ENCODE peak calls at places on chromosomes 16 and 17, in six cellular contexts. M is transverse colon, B is Peyer's patch, E is IMR-90, A is lower leg skin, Y is tibial nerve. L is an unnamed sample.
A peak's percentile ranks its signal among the peaks of the same experiment; 100 is the strongest.

GRCh38 chr17:39069114-39069756 is 82.2 kb downstream of the PLXDC1 start:
- DNase-seq in M (no peak), B (no peak), E (peak; percentile 54), A (no peak), Y (no peak), L (no peak)

GRCh38 chr16:69064164-69064563 is 41.3 kb upstream of the HAS3 start:
- DNase-seq in M (no peak), B (no peak), E (peak; percentile 36), A (no peak), Y (no peak), L (no peak)

GRCh38 chr17:18084256-18084655 is 3.5 kb upstream of the DRG2 start:
- DNase-seq in M (no peak), B (no peak), E (no peak), A (no peak), Y (no peak), L (no peak)

GRCh38 chr16:21339927-21340326 is 61.8 kb upstream of the CRYM start:
- DNase-seq in M (peak; percentile 57), B (no peak), E (no peak), A (no peak), Y (no peak), L (no peak)

GRCh38 chr16:4772351-4772750 is 5.4 kb upstream of the ZNF500 start:
- DNase-seq in M (no peak), B (no peak), E (no peak), A (no peak), Y (no peak), L (no peak)

GRCh38 chr17:76000016-76000754 is 470 bp upstream of the CDK3 start:
- DNase-seq in M (peak; percentile 81), B (peak; percentile 40), E (peak; percentile 16), A (no peak), Y (peak; percentile 34), L (peak; percentile 87)

GRCh38 chr16:49890876-49891275 is 35.0 kb upstream of the ZNF423 start:
- DNase-seq in M (peak; percentile 72), B (no peak), E (no peak), A (no peak), Y (no peak), L (no peak)

GRCh38 chr17:64005734-64006167 is 7.6 kb downstream of the PRR29 start:
- DNase-seq in M (peak; percentile 33), B (no peak), E (no peak), A (no peak), Y (no peak), L (peak; percentile 74)

GRCh38 chr16:76386784-76387183 is 109.6 kb downstream of the CNTNAP4 start:
- DNase-seq in M (no peak), B (no peak), E (no peak), A (no peak), Y (no peak), L (no peak)

GRCh38 chr17:44585315-44585714 is 28.0 kb downstream of the FZD2 start:
- DNase-seq in M (no peak), B (no peak), E (no peak), A (no peak), Y (no peak), L (no peak)

GRCh38 chr17:44587339-44587738 is 30.1 kb downstream of the FZD2 start:
- DNase-seq in M (no peak), B (no peak), E (peak; percentile 91), A (no peak), Y (peak; percentile 16), L (no peak)

GRCh38 chr17:44578947-44579346 is 21.7 kb downstream of the FZD2 start:
- DNase-seq in M (no peak), B (no peak), E (no peak), A (no peak), Y (no peak), L (peak; percentile 7)

GRCh38 chr17:44584498-44584897 is 27.2 kb downstream of the FZD2 start:
- DNase-seq in M (no peak), B (no peak), E (no peak), A (no peak), Y (no peak), L (no peak)

DNA sequence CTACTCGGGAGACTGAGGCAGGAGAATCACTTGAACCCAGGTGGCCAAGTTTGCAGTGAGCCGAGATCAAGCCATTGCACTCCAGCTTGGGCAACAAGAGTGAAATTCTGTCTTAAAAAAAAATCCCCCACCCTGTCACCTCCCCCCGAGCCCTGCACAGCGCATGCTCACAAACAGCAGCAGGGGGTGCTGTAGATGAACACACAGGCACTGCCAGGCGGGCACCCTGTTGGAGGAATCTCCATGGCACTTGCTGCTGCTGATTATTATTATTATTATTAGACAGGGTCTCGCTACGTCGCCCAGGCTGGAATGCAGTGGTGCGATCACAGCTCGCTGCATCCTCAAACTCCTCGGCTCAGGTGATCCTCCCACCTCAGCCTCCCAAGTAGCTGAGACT is 24.6 kb downstream of the FZD2 start:
- DNase-seq in M (no peak), B (no peak), E (no peak), A (no peak), Y (no peak), L (no peak)
- TF ChIP-seq CTCF in M (no peak), B (no peak), E (peak; percentile 41), A (no peak), Y (no peak), L (no peak)

DNA sequence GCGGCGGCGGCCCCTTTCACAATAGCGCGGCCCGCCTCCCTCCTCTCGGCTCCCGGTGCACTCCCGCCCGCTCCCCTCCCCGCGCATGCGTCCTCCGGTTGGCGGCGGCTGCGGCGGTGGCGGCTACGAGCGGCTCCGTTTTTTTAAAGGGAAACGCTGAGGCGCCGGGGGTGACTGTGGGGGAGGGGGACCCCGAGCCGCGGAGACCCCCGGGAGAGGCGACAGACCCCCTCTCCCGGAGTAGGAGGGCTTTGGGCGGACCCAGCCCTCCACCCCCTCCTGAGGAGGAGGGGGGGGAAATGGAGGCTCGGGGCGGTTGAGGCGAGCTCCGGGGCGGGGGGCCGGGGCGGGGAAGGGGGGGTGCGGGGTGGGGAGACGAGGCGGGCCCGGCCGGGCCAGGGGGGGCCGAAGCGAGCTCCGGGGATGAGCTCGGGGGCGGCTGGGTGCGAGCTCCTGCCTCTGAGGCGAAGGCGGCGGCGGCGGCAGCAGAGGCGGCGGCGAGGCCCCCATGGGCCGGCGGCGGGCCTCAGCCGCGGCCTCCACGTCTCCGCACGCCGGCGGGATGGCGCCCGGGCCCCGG is at the start of gene MSL1:
- DNase-seq in M (peak; percentile 91), B (peak; percentile 80), E (peak; percentile 68), A (peak; percentile 87), Y (peak; percentile 85), L (peak; percentile 97)
- TF ChIP-seq POLR2A in M (peak; percentile 64), B (peak; percentile 51), E (no peak), A (peak; percentile 44), Y (peak; percentile 44), L (no peak)

GRCh38 chr17:8611671-8612298 is 18.7 kb downstream of the MYH10 start:
- DNase-seq in M (no peak), B (no peak), E (peak; percentile 47), A (no peak), Y (no peak), L (no peak)

GRCh38 chr17:8608001-8608400 is 22.5 kb downstream of the MYH10 start:
- DNase-seq in M (no peak), B (no peak), E (no peak), A (no peak), Y (no peak), L (no peak)

GRCh38 chr17:8609910-8610309 is 20.6 kb downstream of the MYH10 start:
- DNase-seq in M (no peak), B (no peak), E (no peak), A (no peak), Y (no peak), L (no peak)

GRCh38 chr17:8611135-8611534 is 19.4 kb downstream of the MYH10 start:
- DNase-seq in M (no peak), B (no peak), E (no peak), A (no peak), Y (no peak), L (no peak)

GRCh38 chr17:8610558-8610957 is 20.0 kb downstream of the MYH10 start:
- DNase-seq in M (no peak), B (no peak), E (no peak), A (no peak), Y (no peak), L (no peak)
- H3K4me3 ChIP-seq in M (no peak overlapping the region), B (no peak overlapping the region), E (no peak overlapping the region), A (no peak overlapping the region), Y (no peak overlapping the region), L (no peak overlapping the region)

GRCh38 chr16:11315499-11315898 is 29.8 kb upstream of the RMI2 start:
- DNase-seq in M (no peak), B (no peak), E (peak; percentile 68), A (no peak), Y (no peak), L (no peak)
- TF ChIP-seq CTCF in M (no peak), B (no peak), E (peak; percentile 9), A (no peak), Y (no peak), L (no peak)

DNA sequence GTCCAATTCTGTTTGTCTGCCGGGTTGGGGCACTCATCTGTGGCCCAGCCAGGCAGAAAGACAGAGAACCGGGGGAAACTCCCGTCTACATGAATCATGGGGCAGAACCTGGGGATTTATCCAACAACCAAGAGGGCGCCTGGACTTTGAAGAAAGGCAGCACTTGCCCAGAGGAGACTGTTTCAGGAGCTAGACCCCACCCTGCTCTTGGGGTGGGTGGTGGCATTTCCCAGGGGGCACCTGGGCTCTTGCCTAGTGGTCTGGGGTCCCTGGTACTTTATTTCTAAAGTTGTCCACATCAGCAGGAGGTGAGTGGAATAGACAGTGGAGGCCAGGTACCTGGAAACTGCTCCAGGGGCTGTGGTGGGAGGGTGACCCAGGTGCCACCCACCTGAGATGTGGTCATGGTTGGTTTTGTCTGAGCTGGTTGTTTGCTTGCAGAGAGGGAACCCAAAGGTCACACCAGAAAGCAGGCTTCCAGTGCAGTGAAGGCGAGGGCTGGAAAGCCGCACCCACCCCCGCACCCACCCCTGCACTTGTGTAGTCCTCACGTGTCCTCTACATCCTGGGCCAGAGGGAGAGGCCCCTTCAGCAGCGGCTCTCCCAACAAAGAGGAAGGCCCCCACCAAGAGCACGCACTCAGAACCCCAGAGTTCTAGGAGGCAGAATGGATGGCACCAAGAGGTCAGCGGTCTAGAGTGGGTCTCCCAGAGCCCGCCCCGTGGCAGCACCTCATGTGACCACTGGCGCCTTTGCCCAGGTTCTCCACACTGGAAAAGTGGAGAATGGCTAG is 92.5 kb upstream of the CBX4 start:
- DNase-seq in M (peak; percentile 70), B (no peak), E (peak; percentile 31), A (no peak), Y (no peak), L (no peak)
- TF ChIP-seq POLR2A in M (no peak), B (no peak), E (no peak), A (no peak), Y (no peak), L (no peak)